ENCODE peak calls at places on chromosomes 16 and 17, in eight cellular contexts. P, Z, G, X, K, T, C and M are unnamed samples.

GRCh38 chr17:70527364-70527888 is 358.1 kb downstream of the KCNJ2 start:
- DNase-seq in G (no peak), K (no peak), P (no peak), T (no peak), C (no peak), X (no peak), Z (no peak), M (no peak)

GRCh38 chr17:75652341-75652740 is 14.6 kb downstream of the RECQL5 start:
- DNase-seq in P (no peak), T (no peak), X (no peak), Z (no peak), C (no peak), K (no peak), G (no peak), M (no peak)

GRCh38 chr16:67664258-67664657 is 2.3 kb downstream of the ENKD1 start:
- DNase-seq in C (no peak), Z (no peak), P (no peak), T (no peak), K (no peak), X (no peak), G (no peak), M (no peak)

GRCh38 chr17:49995055-49995738 is at the start of gene DLX3:
- DNase-seq in T (peak; percentile 45), G (peak; percentile 81), P (peak; percentile 62), X (no peak), C (peak; percentile 38), K (peak; percentile 71), Z (peak; percentile 72), M (no peak)

GRCh38 chr17:44587339-44587738 is 30.1 kb downstream of the FZD2 start:
- DNase-seq in G (peak; percentile 51), P (peak; percentile 91), K (peak; percentile 45), C (peak; percentile 34), T (peak; percentile 94), Z (peak; percentile 97), X (peak; percentile 51), M (no peak)

GRCh38 chr17:29959658-29960337 is 18.4 kb downstream of the EFCAB5 start:
- DNase-seq in Z (peak; percentile 28), G (no peak), X (no peak), T (no peak), K (no peak), P (peak; percentile 1), C (no peak), M (no peak)

GRCh38 chr17:3770471-3770870 is 30.5 kb downstream of the ITGAE start:
- DNase-seq in P (no peak), T (no peak), X (no peak), K (no peak), G (no peak), Z (no peak), C (no peak), M (no peak)

GRCh38 chr16:70375636-70376611 is 29.2 kb downstream of the DDX19A start:
- DNase-seq in X (no peak), T (no peak), C (no peak), P (no peak), Z (no peak), G (no peak), K (no peak), M (peak; percentile 45)

GRCh38 chr16:83958842-83959565 is 6.0 kb downstream of the OSGIN1 start:
- DNase-seq in T (no peak), X (no peak), Z (no peak), P (no peak), C (no peak), K (no peak), G (no peak), M (no peak)

GRCh38 chr16:8712589-8713361 is 38.4 kb downstream of the ABAT start:
- DNase-seq in K (no peak), X (no peak), G (no peak), P (no peak), T (no peak), Z (no peak), C (no peak), M (no peak)

GRCh38 chr16:3458278-3458851 is 14.9 kb downstream of the NAA60 start:
- DNase-seq in K (peak; percentile 58), Z (peak; percentile 22), T (peak; percentile 37), X (no peak), G (no peak), C (no peak), P (peak; percentile 49), M (no peak)

GRCh38 chr17:10702574-10702973 is 5.2 kb downstream of the ADPRM start:
- DNase-seq in P (peak; percentile 52), X (no peak), K (no peak), C (no peak), T (peak; percentile 2), Z (no peak), G (no peak), M (no peak)

DNA sequence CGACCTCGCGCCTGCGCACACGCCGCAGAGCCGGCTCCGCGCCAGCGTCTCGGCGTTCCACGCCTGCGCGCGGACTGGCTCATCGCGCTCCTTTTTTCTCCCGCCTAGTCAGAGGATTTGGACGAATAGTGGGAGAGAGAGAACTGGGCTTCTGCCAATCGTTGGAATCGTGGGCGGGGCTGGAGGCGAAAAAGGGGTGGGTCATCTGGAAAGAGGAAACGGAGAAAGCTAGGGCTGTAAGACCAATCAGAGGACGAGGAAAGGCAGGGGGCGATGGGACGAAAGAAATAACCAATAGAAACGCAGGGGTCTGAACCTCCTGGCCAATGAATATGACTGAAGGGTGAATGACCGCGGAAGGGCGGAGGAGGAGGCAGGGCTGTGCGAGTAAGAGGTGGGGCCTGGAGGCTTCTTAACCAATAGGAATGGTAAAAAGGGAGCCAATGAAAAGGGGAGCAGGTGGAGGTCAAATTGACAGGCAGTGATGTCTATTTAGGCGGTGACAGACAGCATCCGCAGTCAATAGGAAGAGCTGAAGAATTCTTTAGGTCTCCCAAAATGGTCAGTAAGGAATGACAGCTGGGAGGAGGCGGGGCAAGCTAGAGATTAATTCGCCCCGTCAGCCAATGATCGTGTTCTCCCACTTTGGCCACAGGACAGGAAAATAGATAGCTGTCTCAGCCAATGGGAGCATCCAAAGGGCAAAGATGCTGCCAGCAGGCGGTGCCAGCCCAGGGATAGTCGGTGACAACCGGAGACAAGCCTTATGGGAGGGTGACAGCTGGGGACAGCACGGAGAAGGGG is at the start of gene TBC1D10B:
- DNase-seq in X (peak; percentile 100), G (peak; percentile 98), P (peak; percentile 100), T (peak; percentile 100), Z (peak; percentile 100), K (peak; percentile 100), C (peak; percentile 99), M (peak; percentile 100)
- TF ChIP-seq POLR2A in X (no peak), G (no peak), P (no peak), T (no peak), Z (peak; percentile 31), K (no peak), C (peak; percentile 87), M (no peak)

DNA sequence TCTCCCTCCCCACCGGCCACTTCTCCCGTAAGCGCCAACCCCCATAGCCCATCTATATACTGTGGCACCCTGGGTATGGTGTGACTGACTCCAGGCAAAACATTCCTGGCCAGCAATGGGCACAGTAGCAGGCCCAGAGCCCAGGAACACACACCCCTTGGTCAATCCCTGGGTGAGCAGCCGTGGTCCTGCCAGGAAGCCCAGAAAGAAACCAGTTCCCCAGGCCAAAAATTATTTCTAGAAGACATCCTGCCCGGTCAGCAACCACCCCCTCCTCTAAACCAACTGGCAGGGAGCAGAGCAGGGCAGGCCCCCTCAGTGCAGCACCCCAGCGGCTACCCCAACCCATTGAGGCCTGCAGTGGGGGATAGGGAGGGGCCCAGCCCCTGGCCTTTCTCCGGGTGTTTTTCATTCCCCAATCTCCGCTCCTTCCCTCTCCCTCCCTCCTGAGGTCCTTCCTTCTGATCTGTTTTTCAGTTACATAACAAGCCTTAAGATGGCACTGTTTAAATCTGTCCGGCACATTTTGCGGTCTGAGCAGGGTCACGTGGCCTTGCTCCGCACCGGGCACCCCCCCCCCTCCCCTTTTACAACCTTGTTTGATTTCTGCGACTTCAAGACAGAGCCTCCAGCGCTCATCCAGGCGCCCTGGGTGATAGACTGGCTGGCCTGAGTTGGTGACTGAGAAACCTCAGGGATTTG is 2.0 kb downstream of the NPTX1 start:
- DNase-seq in Z (peak; percentile 85), T (peak; percentile 27), P (peak; percentile 53), X (peak; percentile 58), K (no peak), C (no peak), G (no peak), M (no peak)
- H3K4me3 ChIP-seq in Z (peak overlapping the region; percentile 54), T (no peak overlapping the region), P (peak overlapping the region; percentile 31), X (no peak overlapping the region), K (no peak overlapping the region), C (no peak overlapping the region), G (peak overlapping the region; percentile 41), M (peak overlapping the region; percentile 41)

GRCh38 chr17:48599373-48599772 is 5.4 kb downstream of the HOXB6 start:
- DNase-seq in T (no peak), G (no peak), K (no peak), C (no peak), P (no peak), X (no peak), Z (no peak), M (no peak)

GRCh38 chr17:48596735-48597491 is 3.3 kb upstream of the HOXB5 start:
- DNase-seq in K (no peak), C (no peak), G (no peak), Z (no peak), X (no peak), P (peak; percentile 89), T (no peak), M (no peak)

GRCh38 chr17:48597492-48597774 is 3.9 kb upstream of the HOXB5 start:
- DNase-seq in K (no peak), T (no peak), X (no peak), Z (no peak), G (no peak), P (no peak), C (no peak), M (no peak)

GRCh38 chr17:48598727-48599126 is 5.1 kb upstream of the HOXB5 start:
- DNase-seq in X (no peak), K (no peak), G (no peak), C (no peak), T (no peak), Z (no peak), P (no peak), M (no peak)

DNA sequence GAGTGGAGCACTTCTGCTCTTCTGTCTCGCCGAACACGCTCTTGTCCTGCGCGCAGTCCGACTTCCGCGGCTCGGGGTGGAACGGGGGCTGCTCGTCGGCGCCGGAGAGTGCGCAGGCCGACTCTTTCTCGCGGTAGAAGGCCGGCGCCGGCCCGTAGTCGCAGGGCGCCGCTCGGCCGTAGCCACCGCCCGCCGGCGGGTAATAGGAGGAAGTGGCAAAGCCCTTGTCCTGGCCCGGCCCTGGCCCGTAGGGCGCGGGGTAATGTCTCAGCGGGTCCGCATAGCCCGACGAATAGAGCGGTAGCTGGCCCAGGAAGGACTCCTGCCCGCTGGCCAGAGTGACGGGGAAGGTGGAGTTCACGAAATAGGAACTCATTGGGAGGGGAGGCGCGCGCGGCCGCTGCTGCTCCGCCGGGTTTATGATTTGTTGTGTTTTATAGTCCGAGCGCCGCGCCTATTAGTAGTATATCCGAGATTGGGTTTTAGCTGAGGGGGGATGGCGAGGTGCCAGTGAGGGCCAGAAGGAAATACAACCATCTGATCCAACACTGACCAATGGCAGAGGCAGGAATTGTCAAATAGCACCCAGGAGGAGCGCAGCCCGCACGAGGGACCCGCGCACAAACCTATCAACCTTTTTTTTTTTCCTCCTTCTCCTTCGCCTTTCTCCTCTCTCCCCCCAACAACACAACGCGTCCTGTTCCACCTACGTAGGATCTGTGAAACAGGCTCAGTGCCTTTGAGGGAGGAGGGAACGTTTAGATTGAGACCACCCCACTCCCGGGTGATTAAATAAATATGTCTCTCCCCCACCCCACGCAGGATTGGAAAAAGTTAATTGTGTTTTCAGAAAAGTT is 4.4 kb upstream of the HOXB5 start:
- DNase-seq in C (peak; percentile 51), K (no peak), G (peak; percentile 47), T (peak; percentile 65), P (peak; percentile 88), Z (no peak), X (no peak), M (no peak)
- TF ChIP-seq POLR2A in C (no peak), K (no peak), G (no peak), T (peak; percentile 58), P (peak; percentile 65), Z (no peak), X (no peak), M (no peak)

GRCh38 chr17:67829331-67829730 is 4.0 kb downstream of the BPTF start:
- DNase-seq in G (no peak), P (no peak), Z (no peak), K (no peak), X (no peak), C (no peak), T (no peak), M (no peak)
- H3K4me3 ChIP-seq in G (no peak overlapping the region), P (no peak overlapping the region), Z (no peak overlapping the region), K (no peak overlapping the region), X (no peak overlapping the region), C (no peak overlapping the region), T (no peak overlapping the region), M (no peak overlapping the region)